ENCODE peak calls at places on chromosomes 12 and 14, in five cellular contexts. S is neuronal stem cell, H is SK-N-SH, A is mammary epithelial cell, N is DND-41. P is an unnamed sample. For H3K4me1, the result is how much of the 10 kb centered on the place peaks cover.

GRCh38 chr12:124385219-124385969 is 90.5 kb downstream of the RFLNA start:
- DNase-seq in S (no peak), H (no peak), A (peak), N (no peak), P (no peak)

GRCh38 chr12:87300-87699 is 20.7 kb downstream of the IQSEC3 start:
- DNase-seq in S (no peak), H (no peak), A (no peak), N (no peak), P (no peak)

GRCh38 chr12:112409064-112409905 is at the start of gene RPL6:
- DNase-seq in S (peak), H (peak), A (peak), N (peak), P (peak)

GRCh38 chr14:59507752-59508103 is 23.4 kb downstream of the JKAMP start:
- DNase-seq in S (no peak), H (no peak), A (peak), N (no peak), P (no peak)

GRCh38 chr14:32201816-32202467 is at the start of gene RNU6-7:
- DNase-seq in S (peak), H (peak), A (peak), N (no peak), P (peak)

GRCh38 chr14:89349196-89350008 is 67.6 kb downstream of the FOXN3 start:
- DNase-seq in S (peak), H (peak), A (no peak), N (peak), P (no peak)

GRCh38 chr14:33705521-33705920 is 245.4 kb downstream of the EGLN3 start:
- DNase-seq in S (no peak), H (no peak), A (no peak), N (no peak), P (no peak)

GRCh38 chr14:86858043-86858442 is 1134.9 kb downstream of the GALC start:
- DNase-seq in S (no peak), H (no peak), A (no peak), N (no peak), P (no peak)

GRCh38 chr14:89351958-89352404 is 65.1 kb downstream of the FOXN3 start:
- DNase-seq in S (no peak), H (peak), A (no peak), N (no peak), P (no peak)

GRCh38 chr14:65357091-65357490 is 55.4 kb upstream of the FUT8 start:
- DNase-seq in S (no peak), H (no peak), A (peak), N (no peak), P (no peak)

GRCh38 chr12:95674088-95674595 is 116.4 kb downstream of the NTN4 start:
- DNase-seq in S (no peak), H (no peak), A (no peak), N (no peak), P (no peak)

GRCh38 chr14:72904840-72905561 is 11.1 kb upstream of the DPF3 start:
- DNase-seq in S (peak), H (peak), A (peak), N (peak), P (no peak)

GRCh38 chr12:50174971-50175715 is 8.0 kb upstream of the CERS5 start:
- DNase-seq in S (peak), H (peak), A (no peak), N (no peak), P (no peak)

GRCh38 chr12:126191949-126192348 is 1126.7 kb downstream of the AACS start:
- DNase-seq in S (no peak), H (no peak), A (no peak), N (no peak), P (no peak)

GRCh38 chr12:21659383-21659782 is 1.7 kb upstream of the LDHB start:
- DNase-seq in S (no peak), H (no peak), A (no peak), N (no peak), P (no peak)

GRCh38 chr12:23221066-23221465 is 596.1 kb downstream of the ETNK1 start:
- DNase-seq in S (no peak), H (peak), A (peak), N (no peak), P (no peak)

GRCh38 chr14:100983710-100984109 is 80.2 kb upstream of the RTL1 start:
- DNase-seq in S (no peak), H (no peak), A (no peak), N (no peak), P (no peak)

GRCh38 chr12:132866251-132866828 is 21.1 kb downstream of the CHFR start:
- DNase-seq in S (no peak), H (no peak), A (peak), N (no peak), P (no peak)

GRCh38 chr12:46555379-46555778 is 182.8 kb upstream of the SLC38A2 start:
- DNase-seq in S (no peak), H (peak), A (peak), N (no peak), P (no peak)

GRCh38 chr12:116346222-116346621 is 68.7 kb upstream of the MED13L start:
- DNase-seq in S (peak), H (peak), A (no peak), N (no peak), P (peak)

GRCh38 chr12:110931315-110931728 is 10.9 kb upstream of the MYL2 start:
- DNase-seq in S (no peak), H (no peak), A (no peak), N (no peak), P (peak)
- H3K27ac ChIP-seq in S (no peak), H (no peak), A (no peak), N (no peak), P (no peak)

DNA sequence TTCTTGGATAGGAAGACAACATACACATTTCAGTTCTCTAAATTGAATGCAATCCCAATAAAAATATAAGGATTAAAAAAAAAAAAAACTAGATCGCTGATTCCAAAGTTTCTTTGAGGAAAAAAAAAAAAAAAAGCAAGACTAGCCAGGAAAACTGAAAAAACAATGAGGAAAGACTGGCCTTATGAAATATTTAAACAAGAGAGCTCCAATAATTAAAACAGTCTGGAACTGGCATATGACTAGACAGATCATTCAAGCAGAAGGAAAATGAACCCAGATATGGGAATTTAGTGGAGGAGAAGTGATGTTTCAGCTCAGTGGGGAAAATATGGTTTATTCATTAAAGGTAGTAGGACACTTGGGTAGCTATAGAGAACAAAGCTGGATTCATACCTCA is 42.1 kb upstream of the TBC1D15 start:
- DNase-seq in S (no peak), H (no peak), A (no peak), N (no peak), P (no peak)
- H3K9ac ChIP-seq in S (no peak), H (no peak), A (no peak), N (no peak), P (no peak)

GRCh38 chr12:57477710-57478681 is 1.7 kb downstream of the ARHGAP9 start:
- DNase-seq in S (no peak), H (no peak), A (no peak), N (peak), P (no peak)

GRCh38 chr12:57479043-57479375 is 657 bp downstream of the ARHGAP9 start:
- DNase-seq in S (no peak), H (no peak), A (no peak), N (no peak), P (no peak)

GRCh38 chr12:57475271-57476161 is 4.2 kb downstream of the ARHGAP9 start:
- DNase-seq in S (no peak), H (peak), A (no peak), N (no peak), P (peak)

GRCh38 chr12:57476162-57476992 is 3.3 kb downstream of the ARHGAP9 start:
- DNase-seq in S (no peak), H (no peak), A (no peak), N (peak), P (peak)

GRCh38 chr12:57476993-57477709 is 2.5 kb downstream of the ARHGAP9 start:
- DNase-seq in S (no peak), H (no peak), A (no peak), N (peak), P (no peak)
- H3K4me1 ChIP-seq in S (under half), H (under half), A (under half), N (under half), P (under half)

DNA sequence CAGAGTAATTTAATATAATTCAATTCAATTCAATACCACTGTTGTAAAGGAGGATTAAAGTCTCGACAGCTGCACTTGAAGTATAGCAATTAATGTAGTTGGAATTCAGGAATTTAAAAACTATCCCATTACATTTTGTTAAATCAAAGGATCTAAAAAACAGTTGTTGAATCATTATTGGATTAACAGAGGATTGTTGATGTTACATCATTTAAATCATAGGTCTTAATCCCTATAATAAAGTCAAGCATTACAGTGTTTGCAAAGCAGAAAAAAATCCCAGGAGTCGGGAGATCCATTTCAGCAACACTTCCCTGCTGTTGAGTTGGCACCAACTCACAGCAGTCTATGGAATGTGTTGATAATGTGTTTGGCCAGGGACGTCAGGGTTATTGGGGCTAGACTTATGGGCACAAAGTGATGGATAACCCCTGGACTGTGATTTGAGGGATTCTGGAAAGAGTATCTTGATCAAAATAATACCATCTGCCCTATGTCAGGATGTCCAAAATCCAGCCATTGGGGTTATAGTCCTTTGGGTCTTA is 99.1 kb upstream of the TMTC1 start:
- DNase-seq in S (no peak), H (no peak), A (no peak), N (no peak), P (no peak)
- H3K27ac ChIP-seq in S (no peak), H (no peak), A (no peak), N (no peak), P (no peak)